ENCODE peak calls at places on chromosome 14, in six cellular contexts. Q, A, X, N, F and D are unnamed samples.

GRCh38 chr14:90087433-90087832 is 25.6 kb downstream of the KCNK13 start:
- DNase-seq in X (peak), Q (peak), N (no peak), F (no peak), A (no peak), D (no peak)

GRCh38 chr14:106691601-106692291 is 1165.4 kb downstream of the TMEM121 start:
- DNase-seq in F (no peak), X (no peak), N (peak), A (peak), Q (no peak), D (peak)

GRCh38 chr14:67999693-68000384 is 180.3 kb downstream of the RAD51B start:
- DNase-seq in X (peak), A (no peak), Q (peak), N (no peak), F (no peak), D (no peak)

GRCh38 chr14:55005071-55005470 is 21.8 kb downstream of the WDHD1 start:
- DNase-seq in Q (no peak), X (peak), A (no peak), N (no peak), F (no peak), D (no peak)

GRCh38 chr14:32657081-32657480 is 281.6 kb upstream of the NPAS3 start:
- DNase-seq in Q (peak), N (no peak), F (no peak), A (no peak), X (peak), D (no peak)

GRCh38 chr14:74275265-74275841 is 27.4 kb downstream of the ABCD4 start:
- DNase-seq in N (no peak), Q (peak), F (peak), X (peak), A (no peak), D (no peak)

GRCh38 chr14:56592746-56593544 is 13.3 kb downstream of the TMEM260 start:
- DNase-seq in A (no peak), F (no peak), N (no peak), Q (no peak), X (no peak), D (no peak)

GRCh38 chr14:103594265-103594664 is 31.5 kb downstream of the COA8 start:
- DNase-seq in A (no peak), X (peak), F (peak), Q (peak), N (no peak), D (no peak)

GRCh38 chr14:79548836-79549235 is 662.5 kb downstream of the DIO2 start:
- DNase-seq in Q (no peak), F (no peak), X (no peak), A (no peak), N (no peak), D (no peak)